ENCODE peak calls at places on chromosome 7, in nine cellular contexts. H, E, Q, U, M, A, X, C and Y are unnamed samples.

GRCh38 chr7:67918158-67918557 is 921.5 kb downstream of the TYW1 start:
- DNase-seq in H (no peak), E (no peak), Q (no peak), U (no peak), M (no peak), A (no peak), X (no peak), C (no peak), Y (no peak)

GRCh38 chr7:27756298-27756697 is 16.3 kb downstream of the TAX1BP1 start:
- DNase-seq in H (no peak), E (no peak), Q (no peak), U (no peak), M (no peak), A (no peak), X (no peak), C (no peak), Y (no peak)

GRCh38 chr7:103857435-103857834 is 132.0 kb downstream of the RELN start:
- DNase-seq in H (no peak), E (no peak), Q (no peak), U (no peak), M (no peak), A (no peak), X (no peak), C (no peak), Y (no peak)

GRCh38 chr7:30179016-30179436 is 44.2 kb downstream of the MTURN start:
- DNase-seq in H (no peak), E (no peak), Q (no peak), U (peak), M (no peak), A (no peak), X (no peak), C (no peak), Y (no peak)

GRCh38 chr7:64625114-64626082 is 40.5 kb upstream of the ZNF107 start:
- DNase-seq in H (no peak), E (no peak), Q (no peak), U (no peak), M (no peak), A (no peak), X (no peak), C (no peak), Y (no peak)

GRCh38 chr7:79502151-79502550 is 48.7 kb upstream of the MAGI2 start:
- DNase-seq in H (no peak), E (no peak), Q (peak), U (no peak), M (no peak), A (no peak), X (no peak), C (no peak), Y (no peak)

GRCh38 chr7:78510580-78511188 is 712.1 kb downstream of the PHTF2 start:
- DNase-seq in H (no peak), E (peak), Q (peak), U (no peak), M (no peak), A (peak), X (no peak), C (peak), Y (no peak)

GRCh38 chr7:1539346-1540321 is 9.1 kb downstream of the MAFK start:
- DNase-seq in H (no peak), E (peak), Q (no peak), U (no peak), M (no peak), A (no peak), X (no peak), C (no peak), Y (no peak)

GRCh38 chr7:50869108-50869716 is 86.5 kb upstream of the GRB10 start:
- DNase-seq in H (no peak), E (peak), Q (peak), U (no peak), M (no peak), A (peak), X (no peak), C (no peak), Y (peak)